ENCODE peak calls at places on chromosomes 6 and 20, in four cellular contexts. D is A549, B is HepG2, M is K562. V is an unnamed sample.

GRCh38 chr6:130535242-130535641 is 169.4 kb downstream of the TMEM200A start:
- DNase-seq in D (no peak), B (no peak), M (no peak), V (no peak)

GRCh38 chr6:72416744-72417143 is 205.1 kb upstream of the KCNQ5 start:
- DNase-seq in B (no peak), D (no peak), M (no peak), V (no peak)

GRCh38 chr6:126831461-126831860 is 287.0 kb upstream of the RSPO3 start:
- DNase-seq in M (no peak), B (no peak), D (no peak), V (no peak)

GRCh38 chr6:101401792-101402617 is 8.5 kb downstream of the GRIK2 start:
- DNase-seq in D (no peak), B (no peak), M (no peak), V (no peak)

GRCh38 chr6:142946924-142947701 is 2.1 kb upstream of the HIVEP2 start:
- DNase-seq in M (peak; percentile 66), B (peak; percentile 67), D (peak; percentile 64), V (no peak)

GRCh38 chr20:49915118-49915379 is 280 bp downstream of the SPATA2 start:
- DNase-seq in M (no peak), B (no peak), D (no peak), V (no peak)

GRCh38 chr6:139334791-139335446 is 39.5 kb downstream of the CITED2 start:
- DNase-seq in B (no peak), M (no peak), D (no peak), V (no peak)

GRCh38 chr6:126377594-126378153 is 37.8 kb downstream of the CENPW start:
- DNase-seq in M (no peak), D (no peak), B (peak; percentile 33), V (no peak)

GRCh38 chr20:58481541-58482021 is 33.6 kb downstream of the APCDD1L start:
- DNase-seq in B (peak; percentile 42), M (peak; percentile 82), D (peak; percentile 15), V (no peak)

GRCh38 chr20:568865-569415 is 25.4 kb upstream of the CSNK2A1 start:
- DNase-seq in D (no peak), M (no peak), B (no peak), V (no peak)

GRCh38 chr20:56001106-56001785 is 4.1 kb downstream of the CBLN4 start:
- DNase-seq in B (peak; percentile 12), M (no peak), D (no peak), V (no peak)

GRCh38 chr20:33301192-33301930 is 18.3 kb downstream of the BPIFB1 start:
- DNase-seq in B (no peak), D (peak; percentile 30), M (peak; percentile 38), V (no peak)

GRCh38 chr6:111707773-111708172 is 102.1 kb upstream of the TRAF3IP2 start:
- DNase-seq in M (no peak), D (no peak), B (no peak), V (no peak)

GRCh38 chr20:25258463-25258805 is 10.5 kb downstream of the PYGB start:
- DNase-seq in M (no peak), B (no peak), D (no peak), V (no peak)

GRCh38 chr20:20732641-20733040 is 20.2 kb upstream of the RALGAPA2 start:
- DNase-seq in M (no peak), D (no peak), B (no peak), V (no peak)

GRCh38 chr6:35643162-35643535 is 45.6 kb downstream of the FKBP5 start:
- DNase-seq in D (no peak), B (no peak), M (no peak), V (no peak)

GRCh38 chr6:34347303-34347702 is 45.2 kb downstream of the NUDT3 start:
- DNase-seq in M (no peak), D (no peak), B (no peak), V (no peak)

GRCh38 chr6:52495859-52496396 is 75.8 kb downstream of the EFHC1 start:
- DNase-seq in B (no peak), M (no peak), D (no peak), V (no peak)

GRCh38 chr6:169812257-169812644 is 60.8 kb downstream of the ERMARD start:
- DNase-seq in B (no peak), D (no peak), M (no peak), V (no peak)

GRCh38 chr6:37502703-37503485 is 3.2 kb upstream of the CCDC167 start:
- DNase-seq in D (no peak), B (no peak), M (no peak), V (no peak)

GRCh38 chr6:17281100-17281496 is at the start of gene RBM24:
- DNase-seq in M (no peak), B (peak; percentile 66), D (no peak), V (no peak)

GRCh38 chr6:127893541-127893940 is 7.3 kb downstream of the THEMIS start:
- DNase-seq in D (no peak), M (no peak), B (no peak), V (no peak)

GRCh38 chr20:51573576-51574243 is 31.2 kb upstream of the NFATC2 start:
- DNase-seq in B (no peak), D (no peak), M (no peak), V (no peak)

GRCh38 chr6:122180132-122180531 is 219.3 kb upstream of the HSF2 start:
- DNase-seq in M (no peak), B (no peak), D (no peak), V (no peak)

GRCh38 chr6:5335020-5335419 is 73.7 kb downstream of the FARS2 start:
- DNase-seq in D (no peak), M (no peak), B (no peak), V (peak; percentile 71)

GRCh38 chr20:35953411-35954199 is 697 bp downstream of the SCAND1 start:
- DNase-seq in M (peak; percentile 67), B (no peak), D (peak; percentile 25), V (no peak)

GRCh38 chr6:4582506-4582905 is 193.7 kb upstream of the CDYL start:
- DNase-seq in B (no peak), D (no peak), M (no peak), V (no peak)

GRCh38 chr6:3330199-3330598 is 71.5 kb downstream of the PSMG4 start:
- DNase-seq in B (no peak), M (no peak), D (no peak), V (no peak)

GRCh38 chr20:12270863-12271262 is 353.2 kb downstream of the BTBD3 start:
- DNase-seq in B (no peak), M (no peak), D (no peak), V (no peak)

GRCh38 chr6:46329568-46329967 is 158.8 kb upstream of the ENPP5 start:
- DNase-seq in B (no peak), M (no peak), D (no peak), V (no peak)

GRCh38 chr6:149028767-149029405 is 282.1 kb downstream of the UST start:
- DNase-seq in D (peak; percentile 32), M (peak; percentile 74), B (peak; percentile 96), V (peak; percentile 72)

GRCh38 chr6:77034161-77034560 is 429.1 kb downstream of the HTR1B start:
- DNase-seq in M (no peak), B (no peak), D (no peak), V (no peak)

GRCh38 chr20:41200446-41201202 is 63.3 kb downstream of the PLCG1 start:
- DNase-seq in D (no peak), M (no peak), B (no peak), V (no peak)

GRCh38 chr20:47974234-47974878 is 189.1 kb upstream of the SULF2 start:
- DNase-seq in M (no peak), D (no peak), B (no peak), V (no peak)

GRCh38 chr20:51258582-51259175 is 235.8 kb upstream of the KCNG1 start:
- DNase-seq in M (no peak), D (peak; percentile 5), B (no peak), V (no peak)

GRCh38 chr6:134414793-134415192 is 96.9 kb upstream of the SGK1 start:
- DNase-seq in D (no peak), B (no peak), M (no peak), V (no peak)

GRCh38 chr20:10217517-10218410 is 866 bp upstream of the SNAP25 start:
- DNase-seq in B (no peak), M (no peak), D (peak; percentile 65), V (no peak)

GRCh38 chr6:24131751-24132150 is 5.7 kb downstream of the NRSN1 start:
- DNase-seq in B (no peak), M (no peak), D (no peak), V (no peak)

DNA sequence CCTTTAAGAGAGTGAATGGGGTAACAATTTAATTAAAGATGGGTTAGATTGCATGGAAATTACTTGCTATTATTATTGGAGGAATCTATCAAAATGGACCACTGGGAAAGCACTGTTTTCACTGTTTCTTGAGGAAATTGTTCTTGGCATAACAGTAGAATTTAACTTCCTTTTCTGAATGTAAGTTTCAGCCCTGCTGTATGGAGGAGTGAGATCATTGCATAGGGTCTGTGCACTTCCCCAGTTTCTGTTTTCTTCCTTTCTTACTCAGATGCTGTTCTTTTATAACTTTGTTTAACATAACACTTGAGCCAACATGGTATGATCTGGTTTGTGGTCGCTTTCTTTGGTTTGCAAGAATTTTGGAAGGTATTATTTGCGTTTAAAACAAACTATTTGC is 373.8 kb downstream of the PLCB1 start:
- DNase-seq in D (no peak), M (no peak), B (no peak), V (no peak)
- TF ChIP-seq POLR2AphosphoS2 in D (no peak), M (no peak), B (no peak), V (no peak)

DNA sequence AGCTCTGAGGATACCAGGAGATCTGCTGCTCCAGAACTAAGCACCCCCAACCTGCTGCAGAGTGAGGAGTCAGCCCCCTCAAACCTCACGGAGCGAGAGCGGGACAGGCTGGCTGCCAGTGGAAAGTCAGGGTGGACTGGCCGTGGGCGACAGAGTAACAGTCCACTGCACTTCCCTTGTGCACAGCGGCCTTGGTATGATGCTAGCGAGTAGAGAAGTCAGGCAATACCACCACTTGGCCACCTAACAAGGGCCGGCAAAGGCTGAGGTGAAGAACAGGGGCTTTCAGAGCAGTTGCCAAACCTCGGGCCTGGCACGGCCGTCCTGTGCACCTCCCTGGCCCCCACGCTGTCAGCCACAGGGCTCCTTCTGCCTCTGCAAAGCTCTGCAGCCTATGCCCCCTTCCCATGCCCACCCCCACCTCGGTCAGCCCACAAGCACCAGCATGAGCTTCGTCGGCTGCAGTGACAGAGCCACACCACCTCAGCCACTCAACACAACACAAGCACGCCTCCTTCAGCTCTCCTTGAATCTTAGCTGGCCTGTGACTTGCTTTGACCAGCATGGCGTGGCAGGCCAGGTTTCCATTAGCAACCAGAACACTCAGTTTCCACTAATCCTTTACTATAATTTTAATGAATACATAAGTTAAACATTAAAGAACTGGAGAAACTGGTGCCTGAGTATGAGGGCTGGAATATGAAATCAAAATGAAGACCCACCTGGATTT is 127.6 kb upstream of the SNX9 start:
- DNase-seq in B (no peak), D (no peak), M (no peak), V (no peak)
- TF ChIP-seq CTCF in B (no peak), D (no peak), M (no peak), V (no peak)

DNA sequence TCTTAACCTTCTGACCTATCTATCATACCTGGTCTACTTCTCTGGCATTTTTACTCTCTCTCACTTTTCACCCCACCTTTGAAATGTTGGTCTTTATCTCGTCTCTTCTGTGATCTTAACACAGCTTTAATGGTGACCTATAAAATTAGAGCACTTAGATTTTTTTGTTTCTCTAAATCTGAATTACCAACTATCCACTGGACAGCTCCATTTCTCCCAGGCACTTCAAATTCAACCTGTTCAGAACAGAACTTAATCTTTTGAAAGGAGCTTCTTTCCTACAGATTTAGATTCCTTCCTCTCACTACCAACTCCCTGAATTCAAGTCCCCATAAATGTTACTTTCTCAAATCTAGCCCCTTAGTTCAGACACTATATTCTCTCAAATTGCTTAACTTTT is 15.0 kb upstream of the MTFR2 start:
- DNase-seq in M (no peak), D (no peak), B (no peak), V (no peak)
- TF ChIP-seq POLR2AphosphoS2 in M (no peak), D (no peak), B (no peak), V (no peak)

GRCh38 chr20:44862286-44862685 is 23.2 kb upstream of the YWHAB start:
- DNase-seq in B (no peak), D (no peak), M (no peak), V (no peak)
- TF ChIP-seq CTCF in B (no peak), D (no peak), M (no peak), V (no peak)

V was measured in GM12878.